ENCODE peak calls at places on chromosome 19, in nine cellular contexts. W is lung; D is tibial nerve; A is CD8-positive, alpha-beta T cell; T is cardiac muscle cell; V is heart right ventricle; G is left ventricle myocardium inferior; O is IMR-90; S is transverse colon. H is an unnamed sample. For H3K4me1, the result is how much of the 10 kb centered on the place peaks cover.

GRCh38 chr19:13256918-13257317 is 106.7 kb downstream of the IER2 start:
- DNase-seq in T (no peak), A (no peak), D (no peak), W (no peak), O (no peak), S (no peak), G (no peak), V (no peak), H (no peak)

GRCh38 chr19:34962281-34962944 is 1.6 kb downstream of the ZNF792 start:
- DNase-seq in D (no peak), G (no peak), S (no peak), V (peak), O (peak), T (peak), A (no peak), W (no peak), H (peak)

GRCh38 chr19:13968999-13969398 is 16.7 kb downstream of the DCAF15 start:
- DNase-seq in G (no peak), O (no peak), D (no peak), T (no peak), A (no peak), W (no peak), S (no peak), V (no peak), H (no peak)

GRCh38 chr19:6187374-6187773 is 51.9 kb downstream of the ACSBG2 start:
- DNase-seq in W (no peak), O (no peak), S (no peak), D (no peak), G (no peak), T (no peak), V (no peak), A (no peak), H (no peak)

GRCh38 chr19:40365613-40366401 is 17.3 kb downstream of the PLD3 start:
- DNase-seq in W (peak), D (peak), G (peak), V (peak), S (peak), O (peak), T (peak), A (peak), H (peak)

GRCh38 chr19:35501684-35502083 is 11.4 kb upstream of the KRTDAP start:
- DNase-seq in D (no peak), O (no peak), S (peak), T (peak), V (no peak), W (no peak), G (no peak), A (no peak), H (no peak)

GRCh38 chr19:44817725-44818469 is 9.0 kb downstream of the BCAM start:
- DNase-seq in D (no peak), A (no peak), S (no peak), O (no peak), W (no peak), V (no peak), G (no peak), T (no peak), H (no peak)

GRCh38 chr19:1136918-1137317 is 33.1 kb downstream of the GPX4 start:
- DNase-seq in T (no peak), G (no peak), V (no peak), O (no peak), S (no peak), A (no peak), W (no peak), D (no peak), H (no peak)

GRCh38 chr19:27824108-27824507 is 1388.8 kb downstream of the UQCRFS1 start:
- DNase-seq in O (no peak), V (no peak), S (no peak), W (no peak), A (no peak), T (no peak), G (no peak), D (no peak), H (no peak)

GRCh38 chr19:40380199-40381037 is 9.6 kb downstream of the HIPK4 start:
- DNase-seq in S (no peak), T (no peak), G (no peak), D (no peak), A (no peak), W (no peak), V (no peak), O (no peak), H (no peak)

DNA sequence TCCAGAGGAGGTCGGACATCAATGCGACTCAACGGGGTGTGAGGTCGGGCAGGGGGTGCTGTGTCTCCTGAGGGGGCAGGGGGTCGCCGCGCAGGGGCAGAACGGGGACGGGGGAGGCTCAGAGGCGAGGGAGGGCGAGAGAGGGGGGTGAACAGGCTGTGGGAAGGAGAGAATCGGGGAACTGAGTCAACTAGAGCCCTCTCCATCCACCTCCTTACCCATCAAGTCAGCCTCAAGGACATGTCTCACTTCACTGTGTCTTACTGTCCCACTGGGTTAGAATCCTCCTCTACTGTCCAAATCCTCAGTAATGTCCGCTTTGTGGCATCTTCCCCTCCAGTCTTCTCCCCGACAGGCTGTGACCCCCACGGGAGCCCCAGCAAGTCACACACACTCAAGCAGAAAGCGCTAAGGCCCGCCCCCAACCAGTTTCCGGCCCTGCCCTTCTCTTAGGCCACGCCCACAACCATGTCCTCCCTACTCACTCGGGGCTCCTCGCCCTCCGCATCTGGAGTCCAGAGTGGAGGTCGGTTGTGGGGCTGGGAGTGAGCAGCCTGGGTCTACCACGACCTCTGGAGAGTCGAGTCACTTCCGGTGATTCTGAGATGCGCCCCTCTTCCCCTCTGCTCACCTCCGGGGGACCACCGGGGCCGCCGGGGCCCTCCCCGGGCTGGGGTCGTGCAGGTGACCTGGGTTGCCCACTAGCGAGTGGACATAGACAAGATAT is 9.3 kb downstream of the PLEKHA4 start:
- DNase-seq in W (peak), D (no peak), V (no peak), T (no peak), G (peak), O (no peak), S (peak), A (no peak), H (no peak)
- H3K4me3 ChIP-seq in W (no peak), D (no peak), V (no peak), T (no peak), G (peak), O (no peak), S (peak), A (peak), H (no peak)

DNA sequence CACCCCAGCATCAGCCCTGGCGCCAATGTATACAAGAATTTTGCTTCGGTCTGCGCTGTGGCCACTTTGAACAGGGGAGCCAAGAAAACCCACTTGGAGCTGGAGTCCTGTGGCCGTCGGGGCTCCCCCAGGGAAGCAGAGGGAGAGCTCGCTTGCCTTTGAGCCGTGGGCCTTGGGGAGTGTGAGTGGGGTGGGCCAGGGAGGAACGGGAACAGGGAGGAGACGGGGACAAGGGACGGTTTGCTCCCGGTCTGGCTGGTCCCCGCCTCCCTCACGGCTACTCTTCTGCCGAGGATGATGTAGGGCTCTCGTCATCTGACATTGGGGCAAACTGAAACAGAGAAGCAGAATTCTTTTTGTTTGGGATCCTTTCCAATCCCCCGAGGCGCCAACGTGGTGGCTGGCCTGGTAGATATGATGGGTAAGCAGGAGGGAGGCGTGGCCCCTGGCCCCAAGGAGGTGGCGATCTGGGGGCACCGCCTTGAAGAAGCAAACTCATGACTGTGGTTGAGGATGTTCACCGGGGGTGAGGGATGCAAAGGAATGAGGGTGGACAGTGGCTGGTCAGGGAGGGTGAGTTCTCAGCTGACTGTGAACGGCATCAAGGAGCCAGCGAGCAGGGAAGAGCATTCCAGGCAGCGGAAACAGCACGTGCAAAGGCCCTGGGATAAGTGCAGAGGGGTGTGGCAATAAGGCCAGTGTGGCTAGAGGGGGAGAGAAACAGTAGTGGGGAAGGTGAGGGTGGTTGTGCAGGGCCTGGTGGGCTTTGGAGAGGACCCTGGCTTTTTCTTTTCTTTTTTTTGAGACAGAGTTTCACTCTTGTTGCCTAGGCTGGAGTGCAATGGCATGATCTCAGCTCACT is 10.9 kb upstream of the SPC24 start:
- DNase-seq in O (no peak), W (no peak), G (peak), V (no peak), S (no peak), A (no peak), T (peak), D (no peak), H (no peak)
- H3K4me1 ChIP-seq in O (under half), W (under half), G (half or more), V (under half), S (under half), A (under half), T (under half), D (under half), H (under half)

GRCh38 chr19:10962863-10963262 is 2.0 kb downstream of the SMARCA4 start:
- DNase-seq in O (no peak), G (no peak), T (no peak), S (no peak), D (no peak), V (no peak), A (no peak), W (no peak), H (no peak)

GRCh38 chr19:10963865-10964264 is 3.0 kb downstream of the SMARCA4 start:
- DNase-seq in A (no peak), S (no peak), T (no peak), O (no peak), W (no peak), D (no peak), G (no peak), V (no peak), H (no peak)

GRCh38 chr19:10965398-10965797 is 4.6 kb downstream of the SMARCA4 start:
- DNase-seq in T (no peak), O (no peak), D (no peak), V (no peak), W (no peak), A (no peak), G (no peak), S (no peak), H (no peak)

GRCh38 chr19:10966809-10967208 is 6.0 kb downstream of the SMARCA4 start:
- DNase-seq in G (no peak), O (no peak), D (no peak), W (no peak), V (no peak), T (no peak), A (no peak), S (no peak), H (no peak)

DNA sequence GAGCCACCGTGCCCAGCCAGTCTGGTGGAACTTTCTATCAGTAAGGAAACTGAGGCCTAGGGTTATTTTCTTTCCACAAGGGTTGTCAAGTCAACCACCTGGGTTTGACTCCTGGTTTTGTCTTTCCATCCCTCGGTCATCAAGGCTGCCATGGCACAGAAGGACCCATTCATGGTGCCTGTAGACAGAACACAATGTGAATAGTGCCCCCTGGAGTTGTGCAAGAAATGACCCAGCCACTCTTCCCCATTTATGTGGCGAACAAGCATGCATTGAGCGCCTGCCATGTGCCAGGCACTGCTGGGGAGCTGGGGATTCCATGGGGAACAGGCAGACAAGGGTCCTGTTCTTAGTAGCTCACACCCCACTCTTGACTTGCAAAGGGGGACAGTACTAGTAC is 4.1 kb downstream of the SMARCA4 start:
- DNase-seq in T (no peak), V (no peak), G (no peak), W (no peak), S (no peak), O (no peak), A (no peak), D (no peak), H (no peak)
- TF ChIP-seq CTCF in T (no peak), V (no peak), G (no peak), W (no peak), S (no peak), O (no peak), A (no peak), D (no peak), H (peak)

DNA sequence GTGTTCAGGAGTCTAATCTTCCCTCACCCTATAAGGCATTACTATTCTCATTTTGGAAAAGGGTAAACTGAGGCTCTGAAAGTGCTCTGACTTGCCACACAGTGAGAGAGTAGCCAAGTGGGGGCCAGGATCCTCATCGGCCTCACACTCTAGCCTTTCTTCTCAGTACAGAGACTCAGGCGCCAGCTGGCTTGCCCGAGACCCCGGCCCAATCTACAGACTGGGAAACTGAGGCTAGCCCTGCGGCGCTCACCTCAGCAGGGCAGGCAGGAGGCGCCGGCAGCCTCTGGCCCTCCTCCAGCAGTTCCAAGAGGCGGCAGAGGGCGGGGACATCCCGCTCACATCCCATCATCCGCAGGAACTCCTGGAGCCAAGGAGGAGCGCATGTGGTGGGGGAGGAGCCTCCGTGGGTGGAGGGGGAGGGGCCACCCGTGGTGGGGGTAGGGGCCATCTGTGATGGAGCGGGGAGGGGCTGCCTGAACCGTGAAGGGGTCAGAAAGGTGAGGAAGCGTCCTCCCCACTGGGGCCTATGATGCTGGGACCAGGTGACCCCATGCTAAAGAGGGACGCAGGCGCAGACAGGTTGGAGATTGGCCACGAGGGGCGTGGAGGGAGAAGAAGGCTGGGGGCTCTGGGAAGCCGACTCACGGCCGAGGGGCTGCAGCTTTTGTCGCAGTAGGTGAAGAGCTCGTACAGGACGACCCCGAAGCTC is 8.7 kb upstream of the INSL3 start:
- DNase-seq in T (peak), O (peak), G (no peak), A (no peak), D (no peak), W (no peak), S (peak), V (no peak), H (peak)
- H3K4me3 ChIP-seq in T (peak), O (no peak), G (peak), A (no peak), D (no peak), W (no peak), S (peak), V (no peak), H (peak)

GRCh38 chr19:16098821-16099220 is 12.9 kb upstream of the RAB8A start:
- DNase-seq in V (no peak), D (no peak), A (no peak), T (no peak), S (no peak), O (no peak), W (no peak), G (no peak), H (no peak)
- H3K4me1 ChIP-seq in V (under half), D (under half), A (under half), T (under half), S (under half), O (under half), W (under half), G (under half), H (under half)

DNA sequence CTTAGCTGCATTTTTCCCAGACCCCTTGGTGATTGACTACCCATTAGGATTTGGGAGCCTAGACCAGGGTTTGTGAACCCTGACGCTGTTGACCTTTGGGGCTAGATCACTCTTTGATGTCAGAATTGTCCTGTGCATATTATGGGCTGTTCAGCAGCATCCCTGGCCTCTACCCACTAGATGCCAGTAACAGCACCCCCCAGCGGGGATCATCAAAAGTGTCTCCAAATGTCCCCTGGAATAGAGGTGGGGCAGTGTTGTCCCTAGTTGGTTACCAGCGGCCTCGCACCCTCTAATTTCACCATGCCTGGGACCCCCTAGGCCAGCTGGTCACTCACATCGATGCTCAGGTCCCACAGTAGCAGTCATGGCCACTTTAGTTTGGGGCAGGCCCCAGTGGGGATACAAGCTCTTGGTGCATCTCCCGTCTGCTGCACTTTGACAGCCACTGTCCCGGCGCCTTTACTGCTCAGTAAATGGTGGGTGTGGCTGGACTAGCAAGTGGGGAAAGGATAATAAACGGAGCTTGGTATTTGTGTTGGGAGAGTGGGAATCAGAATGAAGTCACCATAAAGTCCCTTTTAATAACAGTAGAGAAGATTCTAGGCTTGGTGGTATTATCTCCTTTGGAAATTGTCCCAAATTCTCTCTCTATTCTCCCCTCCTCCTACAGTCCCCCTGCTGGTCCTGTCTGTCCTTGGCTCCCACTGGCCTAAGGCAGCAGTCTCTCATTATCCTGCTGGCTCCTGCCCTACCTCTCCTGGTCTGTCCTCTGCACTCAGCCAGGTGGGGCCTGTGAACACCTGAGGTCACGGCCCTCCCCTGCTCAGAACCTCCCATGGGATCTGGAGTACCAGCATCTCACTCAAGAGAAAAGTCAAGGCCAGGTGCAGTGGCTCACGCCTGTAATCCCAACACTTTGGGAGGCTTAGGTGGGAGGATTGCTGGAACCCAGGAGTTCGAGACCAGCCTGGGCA is 80.6 kb downstream of the SIPA1L3 start:
- DNase-seq in V (no peak), D (no peak), A (no peak), T (no peak), O (no peak), G (no peak), S (peak), W (no peak), H (no peak)
- TF ChIP-seq CTCF in V (no peak), D (no peak), A (no peak), T (peak), O (peak), G (no peak), S (peak), W (no peak), H (no peak)

DNA sequence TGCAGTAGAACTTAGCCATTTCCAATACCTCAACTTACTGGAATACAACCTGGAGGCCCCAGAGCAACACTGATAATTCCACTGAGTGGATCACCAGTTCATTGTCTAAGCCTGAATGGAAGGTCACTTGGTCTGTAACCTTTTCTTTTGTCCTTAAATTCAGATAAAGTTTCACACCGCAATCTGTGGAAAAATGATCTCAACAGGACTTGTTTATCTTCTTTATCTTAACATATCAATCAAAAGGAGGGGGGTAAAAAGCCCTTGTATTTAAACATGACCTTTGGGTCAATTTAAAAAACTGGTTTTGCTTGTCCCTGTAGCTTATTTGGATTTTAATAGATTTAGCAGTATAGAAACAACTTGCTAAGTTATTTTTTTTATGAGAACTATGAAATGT is 21.6 kb downstream of the SAE1 start:
- DNase-seq in W (no peak), S (no peak), V (no peak), G (no peak), D (no peak), A (no peak), T (no peak), O (no peak), H (no peak)
- H3K4me3 ChIP-seq in W (no peak), S (no peak), V (no peak), G (no peak), D (no peak), A (no peak), T (no peak), O (no peak), H (no peak)

H was measured in BE2C.